ENCODE peak calls at places on chromosomes 13 and 19, in six cellular contexts. One of them, this sample, is unnamed.

GRCh38 chr13:43444085-43444484 is 342.7 kb downstream of the ENOX1 start:
- DNase-seq in GOT3: no peak
- DNase-seq in activated T-cell treated with anti-CD3 and anti-CD28 coated beads, Interleukin-2, amount 50 U/mL, for 72 hours: no peak
- DNase-seq in AG10803: no peak
- DNase-seq in NCI-H748 treated with DMSO at 0.1 percent for 48 hours: no peak
- DNase-seq in hippocampal formation: no peak
- DNase-seq in this sample: no peak

GRCh38 chr13:20988909-20989735 is 72.3 kb downstream of the LATS2 start:
- DNase-seq in GOT3: no peak
- DNase-seq in activated T-cell treated with anti-CD3 and anti-CD28 coated beads, Interleukin-2, amount 50 U/mL, for 72 hours: no peak
- DNase-seq in AG10803: no peak
- DNase-seq in NCI-H748 treated with DMSO at 0.1 percent for 48 hours: no peak
- DNase-seq in hippocampal formation: no peak
- DNase-seq in this sample: no peak

GRCh38 chr19:6062274-6062673 is 48.0 kb downstream of the RFX2 start:
- DNase-seq in GOT3: no peak
- DNase-seq in activated T-cell treated with anti-CD3 and anti-CD28 coated beads, Interleukin-2, amount 50 U/mL, for 72 hours: peak
- DNase-seq in AG10803: peak
- DNase-seq in NCI-H748 treated with DMSO at 0.1 percent for 48 hours: no peak
- DNase-seq in hippocampal formation: no peak
- DNase-seq in this sample: no peak

GRCh38 chr13:90055121-90055520 is 1292.4 kb upstream of the MIR17HG start:
- DNase-seq in GOT3: no peak
- DNase-seq in activated T-cell treated with anti-CD3 and anti-CD28 coated beads, Interleukin-2, amount 50 U/mL, for 72 hours: no peak
- DNase-seq in AG10803: no peak
- DNase-seq in NCI-H748 treated with DMSO at 0.1 percent for 48 hours: no peak
- DNase-seq in hippocampal formation: no peak
- DNase-seq in this sample: no peak

GRCh38 chr13:27770809-27771208 is 21.5 kb upstream of the GSX1 start:
- DNase-seq in GOT3: no peak
- DNase-seq in activated T-cell treated with anti-CD3 and anti-CD28 coated beads, Interleukin-2, amount 50 U/mL, for 72 hours: no peak
- DNase-seq in AG10803: peak
- DNase-seq in NCI-H748 treated with DMSO at 0.1 percent for 48 hours: peak
- DNase-seq in hippocampal formation: no peak
- DNase-seq in this sample: peak

GRCh38 chr19:51740356-51740755 is 11.3 kb downstream of the FPR1 start:
- DNase-seq in GOT3: no peak
- DNase-seq in activated T-cell treated with anti-CD3 and anti-CD28 coated beads, Interleukin-2, amount 50 U/mL, for 72 hours: no peak
- DNase-seq in AG10803: no peak
- DNase-seq in NCI-H748 treated with DMSO at 0.1 percent for 48 hours: no peak
- DNase-seq in hippocampal formation: no peak
- DNase-seq in this sample: no peak

GRCh38 chr13:30141773-30142501 is 165.4 kb downstream of the KATNAL1 start:
- DNase-seq in GOT3: no peak
- DNase-seq in activated T-cell treated with anti-CD3 and anti-CD28 coated beads, Interleukin-2, amount 50 U/mL, for 72 hours: no peak
- DNase-seq in AG10803: peak
- DNase-seq in NCI-H748 treated with DMSO at 0.1 percent for 48 hours: no peak
- DNase-seq in hippocampal formation: no peak
- DNase-seq in this sample: no peak

GRCh38 chr13:64154514-64154913 is 2738.9 kb upstream of the PCDH20 start:
- DNase-seq in GOT3: no peak
- DNase-seq in activated T-cell treated with anti-CD3 and anti-CD28 coated beads, Interleukin-2, amount 50 U/mL, for 72 hours: no peak
- DNase-seq in AG10803: peak
- DNase-seq in NCI-H748 treated with DMSO at 0.1 percent for 48 hours: no peak
- DNase-seq in hippocampal formation: no peak
- DNase-seq in this sample: no peak

GRCh38 chr19:858868-859843 is at the start of gene CFD:
- DNase-seq in GOT3: no peak
- DNase-seq in activated T-cell treated with anti-CD3 and anti-CD28 coated beads, Interleukin-2, amount 50 U/mL, for 72 hours: no peak
- DNase-seq in AG10803: no peak
- DNase-seq in NCI-H748 treated with DMSO at 0.1 percent for 48 hours: no peak
- DNase-seq in hippocampal formation: no peak
- DNase-seq in this sample: no peak

GRCh38 chr13:72696590-72696989 is 30.8 kb downstream of the MZT1 start:
- DNase-seq in GOT3: no peak
- DNase-seq in activated T-cell treated with anti-CD3 and anti-CD28 coated beads, Interleukin-2, amount 50 U/mL, for 72 hours: no peak
- DNase-seq in AG10803: peak
- DNase-seq in NCI-H748 treated with DMSO at 0.1 percent for 48 hours: peak
- DNase-seq in hippocampal formation: no peak
- DNase-seq in this sample: peak

GRCh38 chr13:98447881-98448641 is 128.8 kb downstream of the STK24 start:
- DNase-seq in GOT3: no peak
- DNase-seq in activated T-cell treated with anti-CD3 and anti-CD28 coated beads, Interleukin-2, amount 50 U/mL, for 72 hours: peak
- DNase-seq in AG10803: peak
- DNase-seq in NCI-H748 treated with DMSO at 0.1 percent for 48 hours: no peak
- DNase-seq in hippocampal formation: peak
- DNase-seq in this sample: no peak

GRCh38 chr19:55418185-55418584 is 10.6 kb upstream of the UBE2S start:
- DNase-seq in GOT3: peak
- DNase-seq in activated T-cell treated with anti-CD3 and anti-CD28 coated beads, Interleukin-2, amount 50 U/mL, for 72 hours: peak
- DNase-seq in AG10803: peak
- DNase-seq in NCI-H748 treated with DMSO at 0.1 percent for 48 hours: peak
- DNase-seq in hippocampal formation: peak
- DNase-seq in this sample: peak

GRCh38 chr13:75326173-75327131 is 155.5 kb downstream of the TBC1D4 start:
- DNase-seq in GOT3: no peak
- DNase-seq in activated T-cell treated with anti-CD3 and anti-CD28 coated beads, Interleukin-2, amount 50 U/mL, for 72 hours: peak
- DNase-seq in AG10803: peak
- DNase-seq in NCI-H748 treated with DMSO at 0.1 percent for 48 hours: no peak
- DNase-seq in hippocampal formation: no peak
- DNase-seq in this sample: no peak

GRCh38 chr13:38785047-38785446 is 98.2 kb downstream of the FREM2 start:
- DNase-seq in GOT3: no peak
- DNase-seq in activated T-cell treated with anti-CD3 and anti-CD28 coated beads, Interleukin-2, amount 50 U/mL, for 72 hours: no peak
- DNase-seq in AG10803: no peak
- DNase-seq in NCI-H748 treated with DMSO at 0.1 percent for 48 hours: no peak
- DNase-seq in hippocampal formation: no peak
- DNase-seq in this sample: no peak

GRCh38 chr19:42028304-42029216 is 34.5 kb upstream of the ATP1A3 start:
- DNase-seq in GOT3: no peak
- DNase-seq in activated T-cell treated with anti-CD3 and anti-CD28 coated beads, Interleukin-2, amount 50 U/mL, for 72 hours: peak
- DNase-seq in AG10803: no peak
- DNase-seq in NCI-H748 treated with DMSO at 0.1 percent for 48 hours: peak
- DNase-seq in hippocampal formation: no peak
- DNase-seq in this sample: peak

GRCh38 chr19:15251749-15252397 is 19.6 kb upstream of the EPHX3 start:
- DNase-seq in GOT3: no peak
- DNase-seq in activated T-cell treated with anti-CD3 and anti-CD28 coated beads, Interleukin-2, amount 50 U/mL, for 72 hours: no peak
- DNase-seq in AG10803: peak
- DNase-seq in NCI-H748 treated with DMSO at 0.1 percent for 48 hours: no peak
- DNase-seq in hippocampal formation: no peak
- DNase-seq in this sample: no peak